ENCODE peak calls at places on chromosomes 13 and 19, in eight cellular contexts. F is astrocyte of the spinal cord, Z is BE2C, O is ascending aorta, K is AG04450, T is epithelial cell of esophagus, J is adrenal gland, L is IMR-90. A is an unnamed sample.

GRCh38 chr19:42111811-42112210 is 20.4 kb downstream of the POU2F2 start:
- DNase-seq in F (peak; percentile 45), Z (no peak), O (no peak), K (no peak), T (peak; percentile 88), J (no peak), L (peak; percentile 52), A (peak; percentile 57)

GRCh38 chr19:38849746-38850230 is at the start of gene HNRNPL:
- DNase-seq in F (no peak), Z (peak; percentile 99), O (no peak), K (no peak), T (no peak), J (no peak), L (no peak), A (no peak)

GRCh38 chr19:33459691-33460090 is 61.9 kb downstream of the PEPD start:
- DNase-seq in F (no peak), Z (no peak), O (no peak), K (no peak), T (no peak), J (no peak), L (no peak), A (no peak)

GRCh38 chr19:1211494-1212234 is 6.1 kb downstream of the STK11 start:
- DNase-seq in F (no peak), Z (no peak), O (no peak), K (no peak), T (peak; percentile 73), J (no peak), L (no peak), A (no peak)

GRCh38 chr19:45917421-45918091 is 3.0 kb upstream of the NANOS2 start:
- DNase-seq in F (no peak), Z (no peak), O (no peak), K (no peak), T (no peak), J (no peak), L (no peak), A (no peak)

GRCh38 chr13:112714772-112715569 is 25.1 kb downstream of the ATP11A start:
- DNase-seq in F (no peak), Z (no peak), O (no peak), K (no peak), T (no peak), J (no peak), L (no peak), A (no peak)

GRCh38 chr19:11421607-11422098 is 2.5 kb upstream of the RGL3 start:
- DNase-seq in F (no peak), Z (peak; percentile 57), O (no peak), K (no peak), T (peak; percentile 25), J (peak; percentile 72), L (no peak), A (no peak)

GRCh38 chr19:3270908-3271307 is 46.4 kb downstream of the CELF5 start:
- DNase-seq in F (peak; percentile 19), Z (peak; percentile 66), O (no peak), K (no peak), T (peak; percentile 41), J (no peak), L (peak; percentile 45), A (peak; percentile 32)

GRCh38 chr13:44386932-44387556 is 13.4 kb downstream of the SERP2 start:
- DNase-seq in F (no peak), Z (no peak), O (no peak), K (no peak), T (no peak), J (no peak), L (no peak), A (no peak)

GRCh38 chr13:113052971-113053370 is 52.6 kb upstream of the F7 start:
- DNase-seq in F (no peak), Z (no peak), O (no peak), K (no peak), T (no peak), J (no peak), L (no peak), A (no peak)

DNA sequence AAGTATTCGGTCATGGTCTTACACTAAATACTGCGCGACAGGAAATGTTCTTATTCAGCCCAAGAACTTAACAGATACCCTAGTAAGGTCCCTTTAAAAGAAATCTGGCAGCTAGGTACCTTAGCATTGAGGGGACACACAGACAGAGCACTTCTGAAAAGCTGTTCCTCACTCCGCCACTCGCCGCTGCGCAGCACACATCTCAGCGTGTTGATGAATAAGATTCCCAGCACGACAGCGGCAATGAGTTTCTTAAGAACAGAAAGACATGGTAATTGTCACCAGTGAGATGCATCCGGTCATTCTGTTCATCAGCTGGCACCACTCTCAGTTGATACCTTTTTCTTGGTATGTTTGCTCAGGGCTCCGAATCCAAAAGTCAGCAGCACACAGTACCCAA is 39.9 kb downstream of the TMTC4 start:
- DNase-seq in F (no peak), Z (no peak), O (no peak), K (no peak), T (no peak), J (no peak), L (no peak), A (no peak)
- H3K4me3 ChIP-seq in F (no peak overlapping the region), Z (no peak overlapping the region), O (no peak overlapping the region), K (no peak overlapping the region), T (no peak overlapping the region), J (no peak overlapping the region), L (no peak overlapping the region), A (no peak overlapping the region)

DNA sequence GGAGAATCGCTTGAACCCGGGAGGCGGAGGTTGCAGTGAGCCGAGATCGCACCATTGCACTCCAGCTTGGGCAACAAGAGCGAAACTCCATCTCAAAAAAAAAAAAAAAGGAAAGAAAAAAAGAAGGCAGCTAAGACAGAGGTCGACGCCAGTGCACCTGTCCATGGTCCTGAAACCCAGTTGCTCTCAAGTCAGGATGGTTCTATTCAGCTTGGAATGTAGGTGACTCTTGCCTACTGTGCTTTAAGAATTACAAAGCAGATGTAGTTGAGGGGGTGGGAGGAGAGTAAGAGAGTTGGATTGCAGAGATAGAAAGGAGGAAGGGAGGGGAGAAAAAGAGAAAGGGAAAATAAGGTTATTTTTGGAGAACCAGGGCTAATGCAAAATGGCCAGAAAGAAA is 18.7 kb downstream of the CACNG7 start:
- DNase-seq in F (peak; percentile 54), Z (no peak), O (no peak), K (peak; percentile 26), T (peak; percentile 54), J (no peak), L (peak; percentile 64), A (peak; percentile 77)
- TF ChIP-seq CTCF in F (no peak), Z (no peak), O (no peak), K (no peak), T (no peak), J (no peak), L (no peak), A (no peak)

DNA sequence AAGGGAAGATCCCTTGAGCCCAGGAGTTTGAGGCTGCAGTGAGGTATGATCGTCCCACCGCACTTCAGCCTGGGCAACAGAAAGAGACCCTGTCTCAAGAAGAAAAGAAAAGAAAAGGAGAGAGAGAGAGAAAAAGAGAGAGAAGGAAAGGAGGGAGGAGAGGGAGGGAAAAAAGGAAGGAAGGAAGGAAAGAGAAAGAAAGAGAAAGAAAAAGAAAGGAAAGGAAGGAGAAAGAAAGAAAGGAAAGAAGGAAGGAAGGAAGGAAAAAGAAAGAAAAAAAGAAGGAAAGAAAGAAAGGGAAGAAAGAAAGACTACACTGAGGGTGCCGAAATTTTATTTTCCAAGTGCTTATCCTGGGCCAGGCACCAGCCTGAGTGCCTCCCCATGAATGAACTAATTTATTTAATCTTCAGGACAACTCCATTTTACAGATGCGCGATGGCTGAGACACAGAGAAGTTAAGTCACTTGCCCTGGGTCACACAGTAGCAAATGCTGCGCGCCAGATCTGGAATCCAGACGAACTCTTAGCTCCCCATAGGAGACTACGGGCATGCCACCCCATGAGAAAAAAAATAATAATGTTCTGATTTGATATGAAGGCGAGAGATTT is 2.7 kb downstream of the CDC42EP5 start:
- DNase-seq in F (no peak), Z (no peak), O (no peak), K (no peak), T (no peak), J (peak; percentile 19), L (no peak), A (no peak)
- H3K4me3 ChIP-seq in F (no peak overlapping the region), Z (no peak overlapping the region), O (peak overlapping the region; percentile 71), K (no peak overlapping the region), T (peak overlapping the region; percentile 58), J (no peak overlapping the region), L (no peak overlapping the region), A (peak overlapping the region; percentile 65)

DNA sequence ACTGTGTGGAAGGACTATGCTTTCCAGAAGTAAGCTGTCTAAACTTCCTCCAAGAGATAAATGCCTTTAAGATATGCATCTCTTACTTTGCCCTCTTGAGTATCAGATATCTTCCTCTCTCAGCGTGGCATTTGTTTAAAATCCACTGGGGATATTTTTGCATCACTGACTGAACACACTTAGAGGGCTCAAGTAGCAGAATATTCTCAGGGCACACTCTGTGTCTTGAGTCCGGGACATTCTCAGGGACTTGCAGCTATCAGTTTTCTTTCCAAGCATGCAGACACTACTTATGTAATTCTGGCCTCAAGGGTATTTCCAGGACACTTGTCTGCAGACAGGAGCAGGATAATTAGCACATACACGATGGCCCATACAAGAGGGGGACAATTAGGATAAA is 84.7 kb downstream of the ERCC5 start:
- DNase-seq in F (no peak), Z (no peak), O (no peak), K (no peak), T (no peak), J (no peak), L (no peak), A (no peak)
- TF ChIP-seq CTCF in F (no peak), Z (no peak), O (no peak), K (no peak), T (no peak), J (no peak), L (no peak), A (no peak)

GRCh38 chr19:43332058-43332922 is 21.2 kb upstream of the CD177 start:
- DNase-seq in F (no peak), Z (no peak), O (no peak), K (no peak), T (no peak), J (no peak), L (no peak), A (no peak)
- H3K4me3 ChIP-seq in F (no peak overlapping the region), Z (no peak overlapping the region), O (no peak overlapping the region), K (no peak overlapping the region), T (no peak overlapping the region), J (no peak overlapping the region), L (no peak overlapping the region), A (no peak overlapping the region)

A was measured in fibroblast of the aortic adventitia.